ENCODE peak calls at places on chromosomes 7 and 10, in ten cellular contexts. A, D, H, N, E, U, R, Z, Q and T are unnamed samples.
A peak's percentile ranks its signal among the peaks of the same experiment; 100 is the strongest.

GRCh38 chr10:97713351-97713827 is at the start of gene MARVELD1:
- DNase-seq in E (peak; percentile 6), U (peak; percentile 61), N (peak; percentile 76), Z (peak; percentile 36), H (peak; percentile 79), D (peak; percentile 6), Q (peak; percentile 61), A (peak; percentile 27), R (no peak), T (no peak)

GRCh38 chr7:118626739-118627138 is 402.2 kb downstream of the ANKRD7 start:
- DNase-seq in Z (no peak), A (no peak), H (no peak), E (no peak), D (no peak), R (no peak), Q (no peak), U (no peak), N (no peak), T (no peak)

GRCh38 chr10:52652431-52653220 is 120.0 kb downstream of the MBL2 start:
- DNase-seq in H (no peak), R (no peak), E (no peak), Q (no peak), D (peak; percentile 57), A (no peak), N (no peak), Z (no peak), U (no peak), T (no peak)

GRCh38 chr10:72834183-72834825 is 59.2 kb upstream of the OIT3 start:
- DNase-seq in E (peak; percentile 13), Q (peak; percentile 32), N (peak; percentile 36), D (peak; percentile 52), A (peak; percentile 43), R (peak; percentile 48), H (peak; percentile 74), U (no peak), Z (no peak), T (no peak)

GRCh38 chr10:75117996-75118395 is 6.5 kb downstream of the SAMD8 start:
- DNase-seq in R (no peak), A (no peak), U (no peak), E (no peak), Z (no peak), N (no peak), D (no peak), H (no peak), Q (no peak), T (no peak)

GRCh38 chr10:108582387-108582786 is 1340.9 kb downstream of the XPNPEP1 start:
- DNase-seq in Z (no peak), E (no peak), N (no peak), U (no peak), A (no peak), D (no peak), R (no peak), Q (no peak), H (no peak), T (no peak)

GRCh38 chr7:99843808-99844207 is 16.0 kb downstream of the CYP3A43 start:
- DNase-seq in Q (no peak), R (no peak), E (no peak), Z (no peak), A (no peak), H (no peak), D (no peak), U (no peak), N (no peak), T (no peak)

GRCh38 chr7:83550100-83550499 is 98.8 kb downstream of the SEMA3E start:
- DNase-seq in A (no peak), Z (no peak), D (no peak), N (no peak), E (no peak), H (peak; percentile 55), R (no peak), U (no peak), Q (peak; percentile 62), T (no peak)

GRCh38 chr10:63921932-63922713 is 400.9 kb downstream of the REEP3 start:
- DNase-seq in Q (no peak), R (no peak), D (no peak), N (no peak), A (no peak), E (no peak), Z (no peak), H (no peak), U (no peak), T (no peak)

GRCh38 chr10:88168171-88169036 is 305.0 kb downstream of the PTEN start:
- DNase-seq in E (no peak), A (no peak), D (no peak), Z (no peak), Q (no peak), U (no peak), N (no peak), R (no peak), H (no peak), T (no peak)

GRCh38 chr7:130365093-130365492 is 15.2 kb upstream of the CPA1 start:
- DNase-seq in E (peak; percentile 50), Z (no peak), Q (no peak), N (no peak), H (no peak), D (peak; percentile 94), A (no peak), U (peak; percentile 2), R (no peak), T (no peak)

GRCh38 chr10:47405829-47406547 is 21.9 kb upstream of the ZNF488 start:
- DNase-seq in E (no peak), R (no peak), N (peak; percentile 8), U (no peak), D (no peak), A (no peak), H (peak; percentile 38), Q (no peak), Z (no peak), T (no peak)

GRCh38 chr10:26310361-26310760 is 93.8 kb downstream of the GAD2 start:
- DNase-seq in N (no peak), E (no peak), A (no peak), H (no peak), R (no peak), U (no peak), D (no peak), Z (no peak), Q (no peak), T (no peak)

GRCh38 chr10:13450078-13450477 is 78.7 kb downstream of the BEND7 start:
- DNase-seq in R (no peak), N (no peak), A (no peak), U (no peak), D (no peak), Z (no peak), H (no peak), Q (no peak), E (no peak), T (no peak)

GRCh38 chr10:99779335-99779734 is 3.1 kb upstream of the ABCC2 start:
- DNase-seq in A (no peak), Z (no peak), Q (no peak), D (no peak), E (no peak), R (no peak), U (no peak), N (peak; percentile 69), H (peak; percentile 72), T (no peak)

GRCh38 chr7:19561121-19561805 is 147.6 kb downstream of the POLR1F start:
- DNase-seq in Z (no peak), Q (no peak), H (no peak), R (no peak), U (no peak), D (no peak), A (no peak), E (no peak), N (no peak), T (no peak)

GRCh38 chr10:100043344-100043743 is 33.6 kb upstream of the DNMBP start:
- DNase-seq in H (peak; percentile 19), U (no peak), Q (no peak), E (no peak), R (peak; percentile 66), D (no peak), A (no peak), Z (no peak), N (peak; percentile 32), T (no peak)

GRCh38 chr7:1094870-1095269 is 7.0 kb downstream of the GPER1 start:
- DNase-seq in U (no peak), A (no peak), Q (no peak), D (no peak), N (no peak), H (no peak), R (no peak), E (no peak), Z (no peak), T (no peak)

GRCh38 chr10:53236941-53237340 is 464.4 kb upstream of the MBL2 start:
- DNase-seq in Z (no peak), A (no peak), R (no peak), Q (no peak), D (no peak), H (no peak), E (no peak), U (no peak), N (no peak), T (no peak)

GRCh38 chr10:132265878-132266496 is 41.8 kb downstream of the STK32C start:
- DNase-seq in N (no peak), A (peak; percentile 40), H (peak; percentile 36), R (no peak), U (no peak), Q (no peak), E (no peak), Z (no peak), D (peak; percentile 79), T (no peak)

GRCh38 chr7:1695800-1696454 is 25.9 kb downstream of the ELFN1 start:
- DNase-seq in R (no peak), N (no peak), E (no peak), A (no peak), Q (no peak), U (no peak), D (no peak), H (no peak), Z (peak; percentile 10), T (no peak)

GRCh38 chr7:7834761-7835160 is 116.4 kb upstream of the RPA3 start:
- DNase-seq in H (no peak), N (no peak), D (no peak), R (no peak), Q (no peak), A (no peak), U (no peak), Z (no peak), E (no peak), T (no peak)

GRCh38 chr7:94440460-94441039 is 45.9 kb downstream of the COL1A2 start:
- DNase-seq in U (no peak), A (no peak), D (peak; percentile 30), R (no peak), Z (no peak), N (no peak), Q (no peak), E (no peak), H (no peak), T (no peak)

GRCh38 chr7:64893401-64893800 is 9.7 kb upstream of the ZNF273 start:
- DNase-seq in A (no peak), Q (no peak), H (no peak), D (no peak), U (no peak), R (no peak), E (no peak), N (no peak), Z (no peak), T (no peak)

GRCh38 chr10:29160110-29160669 is 128.7 kb upstream of the LYZL1 start:
- DNase-seq in A (no peak), Q (peak; percentile 19), D (no peak), E (no peak), N (peak; percentile 96), U (no peak), R (peak; percentile 77), Z (no peak), H (peak; percentile 78), T (no peak)